ENCODE peak calls at places on chromosomes 6 and 20, in nine cellular contexts. J is Peyer's patch, X is H9, Z is endothelial cell, D is nephron progenitor cell, G is neural crest cell, T is keratinocyte, C is lower lobe of right lung, R is endothelial cell of umbilical vein. W is an unnamed sample.

GRCh38 chr6:128739112-128739511 is 143.8 kb upstream of the LAMA2 start:
- DNase-seq in J (no peak), X (no peak), Z (no peak), D (no peak), G (no peak), T (no peak), C (no peak), R (no peak), W (no peak)

GRCh38 chr20:20410678-20411077 is 42.8 kb downstream of the INSM1 start:
- DNase-seq in J (no peak), X (peak), Z (peak), D (peak), G (peak), T (no peak), C (no peak), R (peak), W (no peak)

GRCh38 chr6:37826188-37826587 is 6.7 kb downstream of the ZFAND3 start:
- DNase-seq in J (no peak), X (no peak), Z (no peak), D (no peak), G (no peak), T (no peak), C (no peak), R (no peak), W (no peak)

GRCh38 chr6:105600342-105601293 is 197.7 kb upstream of the PREP start:
- DNase-seq in J (no peak), X (no peak), Z (no peak), D (no peak), G (no peak), T (no peak), C (no peak), R (no peak), W (no peak)

GRCh38 chr20:944774-945410 is 28.8 kb upstream of the ANGPT4 start:
- DNase-seq in J (no peak), X (no peak), Z (no peak), D (no peak), G (no peak), T (no peak), C (no peak), R (no peak), W (no peak)

GRCh38 chr6:117025310-117025709 is 148.3 kb downstream of the RFX6 start:
- DNase-seq in J (no peak), X (peak), Z (no peak), D (no peak), G (no peak), T (no peak), C (no peak), R (no peak), W (no peak)

GRCh38 chr6:97394160-97394748 is 111.2 kb upstream of the MMS22L start:
- DNase-seq in J (no peak), X (peak), Z (peak), D (peak), G (peak), T (peak), C (no peak), R (peak), W (no peak)

GRCh38 chr6:169253745-169254238 is at the start of gene THBS2:
- DNase-seq in J (no peak), X (no peak), Z (peak), D (peak), G (no peak), T (peak), C (no peak), R (no peak), W (no peak)

GRCh38 chr20:62858059-62858458 is 3.6 kb downstream of the TCFL5 start:
- DNase-seq in J (no peak), X (no peak), Z (no peak), D (no peak), G (no peak), T (no peak), C (no peak), R (no peak), W (no peak)

GRCh38 chr6:26260791-26261484 is 104.1 kb upstream of the BTN3A2 start:
- DNase-seq in J (no peak), X (no peak), Z (no peak), D (no peak), G (no peak), T (no peak), C (no peak), R (no peak), W (no peak)

GRCh38 chr6:26254666-26255176 is 110.3 kb upstream of the BTN3A2 start:
- DNase-seq in J (no peak), X (no peak), Z (no peak), D (no peak), G (no peak), T (no peak), C (no peak), R (no peak), W (no peak)

GRCh38 chr6:26257272-26257671 is 107.7 kb upstream of the BTN3A2 start:
- DNase-seq in J (no peak), X (no peak), Z (no peak), D (no peak), G (no peak), T (no peak), C (no peak), R (no peak), W (no peak)

GRCh38 chr6:26260110-26260637 is 104.8 kb upstream of the BTN3A2 start:
- DNase-seq in J (no peak), X (no peak), Z (no peak), D (no peak), G (no peak), T (no peak), C (no peak), R (no peak), W (no peak)

GRCh38 chr6:26258199-26258977 is 106.6 kb upstream of the BTN3A2 start:
- DNase-seq in J (no peak), X (no peak), Z (no peak), D (no peak), G (no peak), T (no peak), C (no peak), R (no peak), W (no peak)
- TF ChIP-seq CTCF in J (no peak), X (peak), Z (no peak), D (no peak), G (peak), T (no peak), C (no peak), R (peak), W (no peak)

GRCh38 chr6:167474725-167475124 is 149.8 kb downstream of the TTLL2 start:
- DNase-seq in J (no peak), X (no peak), Z (no peak), D (no peak), G (no peak), T (no peak), C (no peak), R (no peak), W (no peak)
- TF ChIP-seq CTCF in J (no peak), X (no peak), Z (no peak), D (no peak), G (no peak), T (no peak), C (no peak), R (no peak), W (no peak)

GRCh38 chr6:165848099-165848461 is 185.0 kb upstream of the PDE10A start:
- DNase-seq in J (no peak), X (peak), Z (peak), D (no peak), G (no peak), T (no peak), C (no peak), R (no peak), W (no peak)
- TF ChIP-seq CTCF in J (no peak), X (peak), Z (peak), D (peak), G (peak), T (no peak), C (no peak), R (no peak), W (no peak)

GRCh38 chr20:60224914-60225313 is 266.7 kb downstream of the CDH26 start:
- DNase-seq in J (no peak), X (peak), Z (peak), D (peak), G (peak), T (no peak), C (no peak), R (no peak), W (no peak)
- TF ChIP-seq CTCF in J (no peak), X (peak), Z (peak), D (peak), G (peak), T (peak), C (no peak), R (no peak), W (peak)

DNA sequence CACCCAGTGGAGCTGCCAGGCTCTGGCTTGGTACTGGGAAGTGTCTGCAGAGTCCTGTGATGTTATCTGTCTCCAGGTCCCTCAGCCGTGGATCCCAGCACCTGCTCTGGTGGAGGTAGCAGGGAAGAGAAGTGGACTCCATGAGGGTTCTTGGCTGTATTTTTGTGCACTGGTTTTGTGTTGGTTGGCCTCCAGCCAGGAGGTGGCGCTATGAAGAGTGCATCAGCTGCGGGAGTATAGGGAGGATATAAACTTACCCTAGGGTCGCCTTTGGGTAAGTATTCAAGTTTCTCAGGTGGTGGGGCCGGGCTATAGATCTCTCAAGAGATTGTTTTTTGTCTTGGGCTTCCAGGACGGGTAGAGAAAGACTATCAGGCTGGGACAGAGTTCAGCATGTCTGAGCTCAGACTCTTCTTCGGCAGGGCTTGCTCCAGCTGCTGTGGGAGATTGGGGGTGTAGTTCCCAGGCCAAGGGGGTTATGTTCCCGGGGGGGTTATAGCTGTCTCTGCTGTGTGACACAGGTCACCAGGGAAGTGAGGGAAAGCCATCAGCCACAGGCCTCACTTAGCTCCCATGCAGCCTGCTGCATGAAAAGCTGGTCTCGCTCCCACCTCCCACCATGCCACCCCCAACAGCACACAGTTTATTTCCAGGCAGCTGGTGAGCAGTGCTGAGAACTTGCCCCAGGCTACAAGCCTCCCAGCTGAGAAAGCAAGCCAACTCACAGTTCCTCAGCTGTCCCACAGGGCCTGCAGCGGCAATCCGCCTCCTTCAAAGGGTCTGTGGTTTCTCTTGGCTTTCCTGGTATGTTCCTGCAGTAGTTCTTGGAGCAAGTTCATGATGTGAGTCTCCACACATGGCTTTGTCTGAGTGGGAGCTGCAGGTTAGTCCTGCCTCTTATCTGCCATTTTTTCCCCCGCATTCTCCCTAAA is 115.7 kb downstream of the AIG1 start:
- DNase-seq in J (no peak), X (peak), Z (no peak), D (no peak), G (no peak), T (peak), C (no peak), R (no peak), W (no peak)
- TF ChIP-seq CTCF in J (no peak), X (peak), Z (peak), D (no peak), G (no peak), T (peak), C (no peak), R (no peak), W (no peak)